ENCODE peak calls at places on chromosomes 11 and 22, in four cellular contexts. Z, H, J and S are unnamed samples.

GRCh38 chr11:45857834-45858492 is 10.7 kb downstream of the CRY2 start:
- DNase-seq in H (no peak), Z (no peak), J (no peak), S (no peak)

GRCh38 chr22:45678961-45679912 is 7.6 kb downstream of the ATXN10 start:
- DNase-seq in Z (no peak), J (no peak), H (no peak), S (no peak)

GRCh38 chr22:46577361-46578249 is 40.2 kb upstream of the CELSR1 start:
- DNase-seq in Z (no peak), H (no peak), J (peak), S (peak)

GRCh38 chr11:63770763-63771162 is 2.2 kb upstream of the ZFTA start:
- DNase-seq in Z (no peak), H (no peak), J (no peak), S (no peak)

GRCh38 chr22:49517721-49518120 is 310.0 kb downstream of the BRD1 start:
- DNase-seq in H (no peak), Z (no peak), J (no peak), S (no peak)

GRCh38 chr22:43077121-43077877 is 11.9 kb downstream of the TTLL1 start:
- DNase-seq in J (no peak), H (no peak), Z (no peak), S (no peak)

GRCh38 chr11:62054081-62054480 is 69.7 kb upstream of the INCENP start:
- DNase-seq in Z (no peak), J (no peak), H (no peak), S (no peak)

GRCh38 chr11:12950681-12951080 is 58.4 kb upstream of the RASSF10 start:
- DNase-seq in H (no peak), Z (no peak), J (no peak), S (no peak)

GRCh38 chr22:45552580-45553332 is 50.1 kb downstream of the FBLN1 start:
- DNase-seq in H (no peak), J (no peak), Z (no peak), S (no peak)

GRCh38 chr22:39240841-39241631 is 3.7 kb downstream of the PDGFB start:
- DNase-seq in Z (peak), J (peak), H (peak), S (no peak)

GRCh38 chr22:46951326-46951725 is 188.9 kb downstream of the TBC1D22A start:
- DNase-seq in H (no peak), Z (no peak), J (no peak), S (no peak)

GRCh38 chr22:48299124-48299523 is 1528.5 kb downstream of the BRD1 start:
- DNase-seq in H (no peak), Z (no peak), J (no peak), S (no peak)

GRCh38 chr11:69044111-69045013 is 4.4 kb upstream of the TPCN2 start:
- DNase-seq in J (no peak), H (peak), Z (peak), S (peak)

GRCh38 chr11:47430524-47430923 is 4.3 kb upstream of the PSMC3 start:
- DNase-seq in Z (no peak), J (no peak), H (no peak), S (no peak)

GRCh38 chr11:56911312-56911711 is 77.4 kb upstream of the OR5AK2 start:
- DNase-seq in H (no peak), Z (no peak), J (no peak), S (no peak)

DNA sequence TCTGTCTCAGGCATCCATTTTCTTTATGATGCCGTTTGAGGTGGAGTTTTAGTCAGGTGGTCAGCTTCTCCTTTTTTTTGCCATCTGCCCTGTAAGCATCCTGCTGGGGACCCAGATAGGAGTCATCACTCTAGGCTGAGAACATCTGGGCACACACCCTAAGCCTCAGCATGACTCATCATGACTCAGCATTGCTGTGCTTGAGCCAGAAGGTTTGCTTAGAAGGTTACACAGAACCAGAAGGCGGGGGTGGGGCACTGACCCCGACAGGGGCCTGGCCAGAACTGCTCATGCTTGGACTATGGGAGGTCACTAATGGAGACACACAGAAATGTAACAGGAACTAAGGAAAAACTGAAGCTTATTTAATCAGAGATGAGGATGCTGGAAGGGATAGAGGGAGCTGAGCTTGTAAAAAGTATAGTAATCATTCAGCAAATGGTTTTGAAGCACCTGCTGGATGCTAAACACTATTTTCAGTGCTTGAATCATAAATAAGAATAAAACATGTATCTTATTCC is 10.9 kb upstream of the HBE1 start:
- DNase-seq in Z (peak), H (peak), J (peak), S (peak)
- TF ChIP-seq NR3C1 in Z (no peak), H (no peak), J (no peak), S (no peak)

DNA sequence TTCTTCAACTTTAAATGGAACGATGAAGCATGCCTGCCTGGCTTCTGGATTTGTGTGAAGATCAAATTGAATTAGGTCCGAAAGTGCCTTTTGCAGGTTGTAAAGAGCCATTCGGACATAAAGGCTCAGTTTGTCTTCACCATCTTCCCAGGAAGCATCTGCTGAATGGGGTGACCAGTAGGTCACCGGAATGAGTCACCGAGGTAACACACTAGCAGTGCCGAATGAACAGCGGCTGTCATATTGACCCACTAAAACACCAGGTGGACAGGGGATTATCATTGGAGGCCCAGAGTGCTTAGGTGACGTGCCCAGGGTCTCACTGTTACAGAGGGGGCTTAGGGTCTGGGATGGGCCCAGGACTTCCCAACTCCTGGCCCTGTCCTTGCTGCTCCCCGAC is 43.1 kb upstream of the MYH9 start:
- DNase-seq in Z (peak), J (peak), H (no peak), S (no peak)
- TF ChIP-seq NR3C1 in Z (no peak), J (no peak), H (no peak), S (no peak)

GRCh38 chr11:89201138-89201537 is 23.5 kb downstream of the TYR start:
- DNase-seq in J (no peak), Z (no peak), H (no peak), S (no peak)
- TF ChIP-seq NR3C1 in J (no peak), Z (no peak), H (no peak), S (no peak)

DNA sequence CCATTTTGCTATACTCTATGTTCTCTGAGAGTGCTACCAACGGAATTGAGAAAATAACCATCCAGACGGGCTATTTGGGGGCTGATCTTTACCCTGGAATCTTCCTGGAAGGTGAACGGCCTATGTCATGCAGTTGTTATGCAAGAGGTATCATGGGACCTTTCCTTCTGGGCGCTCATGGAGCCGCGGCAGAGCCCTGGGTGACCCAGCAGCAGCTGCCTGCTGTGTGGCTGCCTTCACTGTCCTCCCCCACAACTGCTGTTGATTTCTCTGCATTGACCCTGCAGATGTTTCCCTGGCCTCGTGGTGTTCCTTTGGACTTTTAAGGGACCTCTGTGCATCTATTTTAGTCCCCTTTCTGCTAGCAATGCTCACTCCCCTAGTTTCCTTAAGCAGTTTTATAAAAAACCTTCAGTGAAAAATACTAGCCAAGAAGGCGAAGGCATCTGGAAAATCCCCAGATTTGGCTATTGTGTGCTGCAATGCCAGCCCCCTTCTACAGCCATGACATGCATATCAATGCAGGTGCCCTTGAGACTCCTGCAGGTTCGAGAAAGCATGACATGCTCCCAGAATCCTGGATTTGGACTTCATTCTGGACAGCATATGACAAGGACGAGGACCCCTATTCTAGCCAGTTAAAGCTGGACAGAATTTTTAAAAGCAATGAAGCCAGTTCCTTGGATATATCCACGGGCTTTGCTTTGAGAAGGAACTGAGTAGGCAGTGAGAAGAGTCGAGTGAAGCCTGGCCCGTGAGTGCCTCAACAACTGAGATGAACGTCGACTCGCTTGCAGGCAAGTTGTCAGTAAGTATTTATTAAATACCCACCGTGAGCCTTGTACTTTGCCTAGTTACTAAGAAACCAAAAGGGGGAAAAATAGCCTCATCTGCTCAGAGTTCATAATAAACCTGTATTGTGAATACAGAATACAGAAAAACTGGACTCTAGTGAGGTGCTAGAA is at the start of gene SLC25A18:
- DNase-seq in J (peak), Z (peak), H (no peak), S (no peak)
- TF ChIP-seq NR3C1 in J (no peak), Z (no peak), H (no peak), S (no peak)

DNA sequence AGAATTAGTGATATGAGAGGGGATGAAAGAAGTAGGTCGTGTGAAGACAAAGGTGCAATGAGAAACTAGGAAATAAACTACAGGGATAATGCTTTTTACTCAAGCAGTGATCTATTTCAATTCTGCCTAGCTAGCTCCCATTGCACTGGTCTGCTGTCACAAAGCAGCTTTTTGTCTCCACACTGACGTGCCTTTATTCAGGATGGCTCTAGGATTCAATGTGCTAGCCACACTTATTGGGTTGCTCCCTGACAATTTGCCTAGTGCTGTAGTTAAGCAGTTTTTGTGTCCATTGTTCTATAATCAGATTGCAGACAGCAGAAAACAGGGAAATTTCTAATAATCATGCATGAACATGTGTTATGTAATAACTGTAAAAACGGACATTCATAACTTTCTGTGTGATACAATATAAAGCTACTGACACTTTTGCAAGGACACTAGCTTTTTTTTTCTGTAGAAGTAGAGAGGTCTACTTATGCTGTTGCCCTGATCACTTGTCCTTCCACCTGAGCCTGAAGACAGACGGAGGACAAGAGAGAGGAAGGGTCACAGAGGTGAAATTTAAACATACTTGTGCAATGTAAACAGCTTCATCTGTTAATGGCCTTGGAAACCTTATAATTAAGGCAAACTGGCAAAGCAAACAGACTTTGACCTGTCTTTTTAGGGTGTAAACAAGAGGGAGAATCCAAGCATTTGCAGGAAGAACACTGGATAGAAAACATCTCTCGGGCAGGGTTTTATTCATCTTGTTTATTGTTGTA is 269.6 kb downstream of the LRRC4C start:
- DNase-seq in H (no peak), J (no peak), Z (peak), S (no peak)
- TF ChIP-seq NR3C1 in H (no peak), J (no peak), Z (no peak), S (no peak)